ENCODE peak calls at places on chromosomes 5 and 9, in eight cellular contexts. One of them, this sample, is unnamed.

GRCh38 chr9:112179816-112180215 is 4.7 kb upstream of the SUSD1 start:
- DNase-seq in T47D: no peak
- DNase-seq in T follicular helper cell: no peak
- DNase-seq in NAMALWA: no peak
- DNase-seq in activated T-cell treated with anti-CD3 and anti-CD28 coated beads for 24 hours: no peak
- DNase-seq in IMR-90: no peak
- DNase-seq in T-helper 9 cell: no peak
- DNase-seq in endodermal cell: no peak
- DNase-seq in this sample: no peak

GRCh38 chr5:58450811-58451629 is 8.9 kb downstream of the PLK2 start:
- DNase-seq in T47D: peak
- DNase-seq in activated T-cell treated with anti-CD3 and anti-CD28 coated beads for 24 hours: no peak
- DNase-seq in IMR-90: peak
- DNase-seq in NAMALWA: no peak
- DNase-seq in T-helper 9 cell: no peak
- DNase-seq in T follicular helper cell: no peak
- DNase-seq in endodermal cell: no peak
- DNase-seq in this sample: no peak

GRCh38 chr9:112535364-112535763 is 48.7 kb downstream of the KIAA1958 start:
- DNase-seq in T47D: no peak
- DNase-seq in T follicular helper cell: no peak
- DNase-seq in NAMALWA: no peak
- DNase-seq in endodermal cell: no peak
- DNase-seq in activated T-cell treated with anti-CD3 and anti-CD28 coated beads for 24 hours: no peak
- DNase-seq in T-helper 9 cell: no peak
- DNase-seq in IMR-90: peak
- DNase-seq in this sample: no peak

GRCh38 chr5:56637321-56637920 is 177.9 kb upstream of the MAP3K1 start:
- DNase-seq in T follicular helper cell: no peak
- DNase-seq in IMR-90: peak
- DNase-seq in activated T-cell treated with anti-CD3 and anti-CD28 coated beads for 24 hours: no peak
- DNase-seq in T47D: no peak
- DNase-seq in T-helper 9 cell: no peak
- DNase-seq in endodermal cell: peak
- DNase-seq in NAMALWA: no peak
- DNase-seq in this sample: no peak

GRCh38 chr9:119961774-119962408 is 592.7 kb upstream of the BRINP1 start:
- DNase-seq in T follicular helper cell: no peak
- DNase-seq in T47D: peak
- DNase-seq in activated T-cell treated with anti-CD3 and anti-CD28 coated beads for 24 hours: no peak
- DNase-seq in endodermal cell: peak
- DNase-seq in T-helper 9 cell: no peak
- DNase-seq in NAMALWA: peak
- DNase-seq in IMR-90: peak
- DNase-seq in this sample: no peak

GRCh38 chr5:142432369-142432863 is 107.6 kb upstream of the SPRY4 start:
- DNase-seq in T-helper 9 cell: peak
- DNase-seq in IMR-90: no peak
- DNase-seq in T47D: no peak
- DNase-seq in NAMALWA: no peak
- DNase-seq in endodermal cell: peak
- DNase-seq in activated T-cell treated with anti-CD3 and anti-CD28 coated beads for 24 hours: peak
- DNase-seq in T follicular helper cell: no peak
- DNase-seq in this sample: peak

GRCh38 chr5:58752030-58752429 is 169.2 kb downstream of the RAB3C start:
- DNase-seq in endodermal cell: no peak
- DNase-seq in NAMALWA: no peak
- DNase-seq in T-helper 9 cell: no peak
- DNase-seq in activated T-cell treated with anti-CD3 and anti-CD28 coated beads for 24 hours: no peak
- DNase-seq in IMR-90: no peak
- DNase-seq in T47D: no peak
- DNase-seq in T follicular helper cell: no peak
- DNase-seq in this sample: no peak

GRCh38 chr5:150846651-150847333 is 471 bp downstream of the IRGM start:
- DNase-seq in T-helper 9 cell: peak
- DNase-seq in T follicular helper cell: peak
- DNase-seq in NAMALWA: peak
- DNase-seq in T47D: peak
- DNase-seq in IMR-90: peak
- DNase-seq in endodermal cell: peak
- DNase-seq in activated T-cell treated with anti-CD3 and anti-CD28 coated beads for 24 hours: peak
- DNase-seq in this sample: peak

GRCh38 chr9:74444389-74444788 is 52.7 kb upstream of the RORB start:
- DNase-seq in endodermal cell: no peak
- DNase-seq in IMR-90: no peak
- DNase-seq in NAMALWA: no peak
- DNase-seq in T-helper 9 cell: no peak
- DNase-seq in T47D: no peak
- DNase-seq in activated T-cell treated with anti-CD3 and anti-CD28 coated beads for 24 hours: no peak
- DNase-seq in T follicular helper cell: no peak
- DNase-seq in this sample: no peak

GRCh38 chr9:98109052-98109451 is 10.0 kb downstream of the TRIM14 start:
- DNase-seq in T47D: no peak
- DNase-seq in IMR-90: no peak
- DNase-seq in endodermal cell: no peak
- DNase-seq in T-helper 9 cell: no peak
- DNase-seq in NAMALWA: peak
- DNase-seq in activated T-cell treated with anti-CD3 and anti-CD28 coated beads for 24 hours: no peak
- DNase-seq in T follicular helper cell: no peak
- DNase-seq in this sample: no peak

GRCh38 chr9:75071530-75072122 is 16.3 kb downstream of the NMRK1 start:
- DNase-seq in activated T-cell treated with anti-CD3 and anti-CD28 coated beads for 24 hours: peak
- DNase-seq in IMR-90: no peak
- DNase-seq in NAMALWA: no peak
- DNase-seq in T47D: no peak
- DNase-seq in endodermal cell: peak
- DNase-seq in T follicular helper cell: peak
- DNase-seq in T-helper 9 cell: peak
- DNase-seq in this sample: peak

GRCh38 chr5:126519637-126520592 is 75.1 kb downstream of the ALDH7A1 start:
- DNase-seq in T follicular helper cell: no peak
- DNase-seq in T-helper 9 cell: no peak
- DNase-seq in T47D: no peak
- DNase-seq in activated T-cell treated with anti-CD3 and anti-CD28 coated beads for 24 hours: no peak
- DNase-seq in NAMALWA: no peak
- DNase-seq in endodermal cell: no peak
- DNase-seq in IMR-90: peak
- DNase-seq in this sample: no peak

GRCh38 chr5:172798422-172799215 is 27.6 kb upstream of the DUSP1 start:
- DNase-seq in T follicular helper cell: no peak
- DNase-seq in IMR-90: peak
- DNase-seq in endodermal cell: peak
- DNase-seq in activated T-cell treated with anti-CD3 and anti-CD28 coated beads for 24 hours: no peak
- DNase-seq in T47D: no peak
- DNase-seq in T-helper 9 cell: no peak
- DNase-seq in NAMALWA: no peak
- DNase-seq in this sample: no peak

GRCh38 chr5:72166070-72166979 is 59.0 kb downstream of the MAP1B start:
- DNase-seq in endodermal cell: peak
- DNase-seq in T follicular helper cell: no peak
- DNase-seq in activated T-cell treated with anti-CD3 and anti-CD28 coated beads for 24 hours: no peak
- DNase-seq in NAMALWA: no peak
- DNase-seq in T-helper 9 cell: no peak
- DNase-seq in T47D: no peak
- DNase-seq in IMR-90: peak
- DNase-seq in this sample: no peak

GRCh38 chr5:170216262-170216864 is 16.4 kb upstream of the C5orf58 start:
- DNase-seq in endodermal cell: peak
- DNase-seq in T follicular helper cell: no peak
- DNase-seq in IMR-90: peak
- DNase-seq in activated T-cell treated with anti-CD3 and anti-CD28 coated beads for 24 hours: no peak
- DNase-seq in T47D: peak
- DNase-seq in T-helper 9 cell: no peak
- DNase-seq in NAMALWA: peak
- DNase-seq in this sample: no peak

This sample was measured in CD4-positive, alpha-beta T cell.